ENCODE peak calls at places on chromosomes 5 and 9, in ten cellular contexts. I is HuH-7; P is head of caudate nucleus; W is T follicular helper cell; Z is stimulated activated CD8-positive, alpha-beta memory T cell treated with anti-CD3 and anti-CD28 coated beads, Interleukin-15, amount 100 ng/mL, for 24 hours; R is central memory CD8-positive, alpha-beta T cell; X is COLO829; C is C1 segment of cervical spinal cord; E is mesothelial cell of epicardium; Q is globus pallidus. N is an unnamed sample.

GRCh38 chr5:81786509-81786908 is 35.6 kb upstream of the SSBP2 start:
- DNase-seq in Z (no peak), P (no peak), X (no peak), C (no peak), W (no peak), I (no peak), Q (no peak), R (no peak), E (no peak), N (no peak)

GRCh38 chr5:139880416-139881144 is 85.0 kb downstream of the PSD2 start:
- DNase-seq in X (no peak), Q (no peak), E (no peak), Z (no peak), C (no peak), P (no peak), W (no peak), R (no peak), I (no peak), N (no peak)

GRCh38 chr5:106587-106986 is 14.6 kb downstream of the PLEKHG4B start:
- DNase-seq in I (no peak), Q (no peak), X (no peak), E (no peak), W (no peak), P (no peak), Z (no peak), C (no peak), R (no peak), N (no peak)

GRCh38 chr5:14250094-14250777 is 107.1 kb downstream of the TRIO start:
- DNase-seq in P (peak), E (no peak), X (no peak), Z (no peak), W (no peak), C (peak), I (no peak), Q (peak), R (no peak), N (no peak)

GRCh38 chr9:71518045-71518888 is 250.0 kb downstream of the CEMIP2 start:
- DNase-seq in Q (no peak), Z (no peak), I (no peak), R (no peak), P (no peak), W (no peak), C (no peak), E (no peak), X (peak), N (no peak)

GRCh38 chr5:116766470-116766947 is 191.9 kb upstream of the SEMA6A start:
- DNase-seq in Z (no peak), W (no peak), X (peak), P (peak), E (no peak), I (peak), R (no peak), C (no peak), Q (no peak), N (no peak)

GRCh38 chr5:120507826-120508463 is 43.8 kb downstream of the PRR16 start:
- DNase-seq in I (no peak), E (no peak), X (no peak), C (no peak), W (no peak), Q (no peak), R (no peak), Z (no peak), P (no peak), N (no peak)

GRCh38 chr9:135077497-135078200 is 9.8 kb upstream of the OLFM1 start:
- DNase-seq in E (peak), I (peak), C (no peak), Q (no peak), R (no peak), W (no peak), P (no peak), X (peak), Z (no peak), N (no peak)

GRCh38 chr5:101176605-101177004 is 273.5 kb upstream of the ST8SIA4 start:
- DNase-seq in I (no peak), C (no peak), R (no peak), W (no peak), E (no peak), X (no peak), Q (no peak), P (no peak), Z (no peak), N (no peak)

GRCh38 chr5:6117212-6117611 is 261.1 kb downstream of the MED10 start:
- DNase-seq in C (no peak), X (no peak), R (no peak), W (no peak), P (no peak), I (no peak), E (no peak), Z (no peak), Q (no peak), N (no peak)

GRCh38 chr9:120921751-120922181 is 4.8 kb downstream of the TRAF1 start:
- DNase-seq in X (no peak), Q (no peak), P (no peak), R (no peak), Z (no peak), I (no peak), C (no peak), W (no peak), E (no peak), N (no peak)

GRCh38 chr9:12790026-12790425 is 15.2 kb downstream of the LURAP1L start:
- DNase-seq in Q (no peak), I (no peak), W (no peak), Z (no peak), X (no peak), E (no peak), C (no peak), P (no peak), R (no peak), N (no peak)

GRCh38 chr5:149597618-149598017 is 16.3 kb downstream of the ARHGEF37 start:
- DNase-seq in X (no peak), C (no peak), I (no peak), W (no peak), Z (no peak), P (no peak), R (no peak), E (no peak), Q (no peak), N (no peak)

GRCh38 chr9:98109052-98109451 is 10.0 kb downstream of the TRIM14 start:
- DNase-seq in X (no peak), Z (no peak), C (no peak), W (no peak), P (no peak), R (no peak), I (no peak), E (no peak), Q (no peak), N (no peak)

GRCh38 chr5:127941646-127942045 is 141.9 kb upstream of the SLC12A2 start:
- DNase-seq in Z (no peak), R (no peak), Q (peak), P (peak), W (no peak), X (no peak), C (no peak), I (no peak), E (no peak), N (no peak)

GRCh38 chr5:135141303-135142268 is 107.6 kb upstream of the PITX1 start:
- DNase-seq in E (no peak), X (no peak), W (no peak), P (no peak), I (no peak), Q (no peak), R (no peak), C (no peak), Z (no peak), N (no peak)

GRCh38 chr5:74575741-74576538 is 64.6 kb downstream of the ENC1 start:
- DNase-seq in E (no peak), Z (no peak), P (no peak), I (no peak), Q (no peak), R (no peak), C (no peak), W (no peak), X (peak), N (peak)

N was measured in GM04504.